ENCODE peak calls at places on chromosomes 4 and X, in four cellular contexts. V is mammary epithelial cell, A is GM23248, K is DND-41. C is an unnamed sample.

GRCh38 chr4:19382993-19383392 is 868.7 kb upstream of the SLIT2 start:
- DNase-seq in V (peak; percentile 4), A (peak; percentile 86), K (no peak), C (no peak)

GRCh38 chr4:176970853-176971252 is 178.1 kb upstream of the VEGFC start:
- DNase-seq in V (no peak), A (no peak), K (no peak), C (no peak)

GRCh38 chr4:153748378-153748777 is 11.4 kb downstream of the RNF175 start:
- DNase-seq in V (peak; percentile 97), A (peak; percentile 88), K (no peak), C (no peak)

GRCh38 chr4:26820346-26820745 is 40.3 kb upstream of the STIM2 start:
- DNase-seq in V (no peak), A (no peak), K (no peak), C (no peak)

GRCh38 chr4:137421796-137422195 is 110.5 kb downstream of the PCDH18 start:
- DNase-seq in V (no peak), A (peak; percentile 46), K (no peak), C (no peak)

GRCh38 chrX:13937370-13938052 is 92.2 kb downstream of the GEMIN8 start:
- DNase-seq in V (no peak), A (peak; percentile 12), K (no peak), C (no peak)

GRCh38 chrX:17456526-17456925 is 81.5 kb downstream of the NHS start:
- DNase-seq in V (no peak), A (no peak), K (no peak), C (no peak)

GRCh38 chrX:106742831-106743230 is 16.3 kb downstream of the RNF128 start:
- DNase-seq in V (no peak), A (no peak), K (no peak), C (no peak)

GRCh38 chr4:106530034-106530361 is 161.4 kb upstream of the GIMD1 start:
- DNase-seq in V (no peak), A (no peak), K (no peak), C (no peak)

GRCh38 chr4:185435466-185435865 is 9.7 kb upstream of the UFSP2 start:
- DNase-seq in V (no peak), A (no peak), K (no peak), C (no peak)

GRCh38 chrX:111869639-111870034 is 6.3 kb upstream of the TRPC5OS start:
- DNase-seq in V (peak; percentile 35), A (peak; percentile 55), K (peak; percentile 20), C (peak; percentile 78)

GRCh38 chr4:73754934-73755333 is 14.6 kb downstream of the CXCL8 start:
- DNase-seq in V (no peak), A (no peak), K (no peak), C (no peak)

GRCh38 chr4:183253451-183253850 is 66.6 kb downstream of the CLDN22 start:
- DNase-seq in V (no peak), A (no peak), K (no peak), C (no peak)

GRCh38 chr4:825063-825968 is 613 bp downstream of the CPLX1 start:
- DNase-seq in V (no peak), A (peak; percentile 43), K (no peak), C (no peak)

GRCh38 chrX:136336623-136337022 is 35.9 kb downstream of the ADGRG4 start:
- DNase-seq in V (no peak), A (no peak), K (no peak), C (no peak)

GRCh38 chr4:26857278-26858034 is 3.2 kb upstream of the STIM2 start:
- DNase-seq in V (peak; percentile 89), A (peak; percentile 91), K (peak; percentile 89), C (peak; percentile 95)

GRCh38 chr4:124833831-124834505 is 121.4 kb upstream of the ANKRD50 start:
- DNase-seq in V (no peak), A (no peak), K (no peak), C (no peak)

GRCh38 chrX:38061335-38061734 is 55.0 kb downstream of the SYTL5 start:
- DNase-seq in V (peak; percentile 36), A (peak; percentile 43), K (no peak), C (no peak)

GRCh38 chr4:139247656-139248238 is 32.3 kb downstream of the MGARP start:
- DNase-seq in V (no peak), A (no peak), K (no peak), C (no peak)

GRCh38 chr4:101178731-101179130 is 168.6 kb downstream of the PPP3CA start:
- DNase-seq in V (no peak), A (peak; percentile 67), K (no peak), C (no peak)

GRCh38 chr4:76764251-76764650 is 133.7 kb downstream of the SOWAHB start:
- DNase-seq in V (no peak), A (peak; percentile 85), K (no peak), C (no peak)

GRCh38 chrX:15441464-15441863 is 51.7 kb downstream of the PIR start:
- DNase-seq in V (no peak), A (no peak), K (no peak), C (no peak)

GRCh38 chrX:108557594-108557993 is 118.0 kb downstream of the COL4A5 start:
- DNase-seq in V (no peak), A (no peak), K (no peak), C (no peak)

GRCh38 chrX:108558217-108558616 is 118.6 kb downstream of the COL4A5 start:
- DNase-seq in V (no peak), A (no peak), K (no peak), C (no peak)
- H3K27me3 ChIP-seq in V (peaks cover 3% of the 10 kb centered on the region), A (no peaks in the 10 kb centered on the region), K (no peaks in the 10 kb centered on the region), C (no peaks in the 10 kb centered on the region)

DNA sequence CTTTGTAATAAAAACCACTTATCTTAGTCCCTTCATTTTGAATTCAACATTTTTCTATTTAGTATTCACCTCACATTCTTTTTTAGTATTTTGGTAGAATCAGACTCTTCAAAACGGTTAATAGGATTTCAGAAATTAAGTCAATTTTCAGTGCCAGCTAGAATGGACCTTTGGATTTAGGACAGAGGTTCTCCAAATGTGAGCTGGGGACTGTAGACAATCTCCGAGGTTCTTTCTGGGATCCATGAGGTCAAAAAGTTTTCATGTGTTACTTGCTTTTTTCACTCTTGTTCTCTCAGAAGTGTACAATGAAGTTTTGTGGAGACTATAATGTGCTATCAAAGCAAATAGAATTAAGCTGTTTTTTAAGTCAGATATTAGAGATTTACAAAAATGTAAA is 2.3 kb upstream of the UGDH start:
- DNase-seq in V (no peak), A (no peak), K (no peak), C (no peak)
- H3K9ac ChIP-seq in V (no peak overlapping the region), A (no peak overlapping the region), K (no peak overlapping the region), C (no peak overlapping the region)

DNA sequence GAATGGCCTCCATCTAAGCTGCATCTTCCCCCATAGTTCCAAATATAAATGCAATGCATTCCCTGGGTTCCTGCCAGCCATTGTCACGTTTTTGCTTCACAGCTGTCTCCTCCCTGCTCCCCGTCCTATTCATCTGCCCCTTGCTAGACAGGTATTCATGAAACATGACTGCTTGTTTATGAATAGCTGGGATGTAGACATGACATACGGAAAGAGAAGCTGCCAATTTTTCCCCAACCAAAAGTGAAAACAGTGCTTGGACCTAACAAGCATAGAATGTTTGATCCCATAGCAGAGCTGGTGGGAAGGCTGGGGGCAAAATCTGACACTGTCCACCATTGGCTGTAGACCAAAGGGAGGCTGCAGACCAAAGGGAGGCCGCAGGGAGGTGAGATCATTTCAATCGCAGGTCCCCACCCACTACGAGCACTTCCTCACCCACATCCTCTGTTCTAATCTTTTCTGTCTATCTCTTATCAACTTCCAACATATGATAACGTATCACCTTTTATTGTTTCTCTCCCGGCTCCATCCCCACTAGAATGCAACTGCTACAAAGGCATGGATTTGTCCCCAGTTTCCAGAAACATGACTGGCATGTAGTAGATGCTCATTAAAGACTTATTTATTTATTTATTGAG is 8.5 kb upstream of the GYG2 start:
- DNase-seq in V (no peak), A (no peak), K (no peak), C (no peak)
- H2AFZ ChIP-seq in V (no peak overlapping the region), A (no peak overlapping the region), K (no peak overlapping the region), C (no peak overlapping the region)

GRCh38 chr4:38046735-38047487 is 86.7 kb downstream of the PTTG2 start:
- DNase-seq in V (no peak), A (no peak), K (no peak), C (peak; percentile 50)
- H3K27me3 ChIP-seq in V (no peaks in the 10 kb centered on the region), A (no peaks in the 10 kb centered on the region), K (no peaks in the 10 kb centered on the region), C (no peaks in the 10 kb centered on the region)

DNA sequence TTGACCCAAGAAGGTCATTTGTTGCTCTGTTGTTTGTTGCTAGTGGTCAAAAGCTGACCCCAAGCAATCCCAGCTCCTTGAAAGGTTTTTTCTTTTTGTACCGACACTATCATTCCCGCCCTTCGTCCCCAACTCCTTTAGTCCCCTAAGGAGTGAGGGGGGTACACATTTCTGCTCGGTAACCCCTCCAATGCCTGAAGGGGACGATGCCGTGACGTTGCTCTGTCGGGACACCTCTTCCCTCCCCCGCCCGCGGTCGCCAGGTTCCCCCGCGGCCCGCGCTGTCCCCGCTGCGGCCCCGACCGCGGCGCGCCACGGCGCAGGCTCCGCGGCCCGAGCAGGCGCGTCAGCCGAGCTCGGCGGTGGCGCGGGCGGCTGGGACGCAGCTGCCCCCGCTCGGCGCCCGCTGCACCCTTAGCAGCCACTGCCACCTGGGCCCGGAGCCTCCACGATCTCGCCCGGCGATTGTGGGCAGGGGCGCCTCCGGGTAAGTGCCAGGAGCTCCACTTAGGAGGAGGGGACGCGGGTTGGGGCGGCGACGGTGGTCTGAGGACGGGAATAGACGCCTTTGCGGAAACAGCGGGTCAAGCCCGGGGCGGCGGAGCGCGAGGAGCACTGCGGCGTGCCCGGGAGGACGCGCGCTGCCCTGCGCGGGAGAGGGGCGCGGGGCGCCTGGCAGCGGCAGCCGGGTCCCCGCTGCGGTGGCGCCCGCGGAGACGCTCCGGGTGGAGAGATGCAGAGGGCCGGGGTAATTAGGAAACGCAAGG is at the start of gene GLRB:
- DNase-seq in V (peak; percentile 37), A (peak; percentile 66), K (no peak), C (peak; percentile 29)
- H3K9ac ChIP-seq in V (no peak within 1 kb of the TSS), A (peak within 1 kb of the TSS; percentile 65), K (no peak within 1 kb of the TSS), C (no peak within 1 kb of the TSS)

DNA sequence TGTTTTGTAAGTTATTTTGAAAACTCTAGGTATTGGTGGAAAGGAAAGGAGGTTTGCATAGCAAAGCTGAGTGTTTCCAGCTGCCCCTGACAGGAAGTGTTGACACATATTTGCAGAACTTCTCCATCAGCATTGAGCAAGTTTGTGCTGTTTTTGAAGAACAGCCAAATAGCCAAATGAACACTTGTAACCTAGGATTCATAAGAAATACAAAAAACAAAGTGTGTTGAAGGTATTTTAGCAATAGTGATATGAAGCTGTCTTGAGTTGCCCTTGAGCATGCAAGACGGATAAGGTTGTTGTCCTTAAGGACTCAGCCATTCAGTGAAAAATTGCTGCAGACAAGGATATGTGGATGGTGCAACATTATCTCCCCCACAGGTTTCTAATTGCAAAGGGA is 68.3 kb upstream of the PGM2 start:
- DNase-seq in V (peak; percentile 76), A (peak; percentile 85), K (no peak), C (no peak)
- H2AFZ ChIP-seq in V (no peak overlapping the region), A (no peak overlapping the region), K (peak overlapping the region; percentile 42), C (no peak overlapping the region)

GRCh38 chr4:151091047-151091446 is 8.4 kb upstream of the RPS3A start:
- DNase-seq in V (no peak), A (no peak), K (no peak), C (no peak)
- H3K27me3 ChIP-seq in V (no peaks in the 10 kb centered on the region), A (no peaks in the 10 kb centered on the region), K (no peaks in the 10 kb centered on the region), C (no peaks in the 10 kb centered on the region)